ENCODE peak calls at places on chromosomes 12 and 14, in eight cellular contexts. H is neural progenitor cell, U is PC-3, Y is HCT116, X is MM.1S, G is keratinocyte, B is GM23248, Z is SK-N-MC. V is an unnamed sample.

GRCh38 chr12:80559766-80560165 is 115.7 kb downstream of the PTPRQ start:
- DNase-seq in H (no peak), U (no peak), Y (no peak), X (no peak), G (no peak), B (no peak), Z (no peak), V (no peak)

GRCh38 chr12:81811066-81811777 is 52.1 kb upstream of the PPFIA2 start:
- DNase-seq in H (peak; percentile 44), U (no peak), Y (no peak), X (no peak), G (no peak), B (peak; percentile 42), Z (no peak), V (no peak)

GRCh38 chr14:26730929-26731618 is 133.2 kb upstream of the NOVA1 start:
- DNase-seq in H (peak; percentile 67), U (peak; percentile 41), Y (no peak), X (no peak), G (no peak), B (peak; percentile 30), Z (no peak), V (no peak)

GRCh38 chr12:12976366-12976765 is 23.7 kb downstream of the HEBP1 start:
- DNase-seq in H (no peak), U (peak; percentile 90), Y (no peak), X (no peak), G (peak; percentile 35), B (peak; percentile 98), Z (no peak), V (no peak)

GRCh38 chr14:85187521-85187920 is 342.4 kb upstream of the FLRT2 start:
- DNase-seq in H (no peak), U (peak; percentile 37), Y (no peak), X (no peak), G (no peak), B (no peak), Z (no peak), V (no peak)

GRCh38 chr12:52865090-52865944 is 16.5 kb upstream of the KRT78 start:
- DNase-seq in H (peak; percentile 87), U (peak; percentile 87), Y (peak; percentile 79), X (no peak), G (no peak), B (peak; percentile 80), Z (no peak), V (peak; percentile 64)

GRCh38 chr14:62373889-62374394 is 611.7 kb downstream of the SNAPC1 start:
- DNase-seq in H (no peak), U (peak; percentile 42), Y (no peak), X (no peak), G (no peak), B (no peak), Z (no peak), V (no peak)

GRCh38 chr12:128801879-128802391 is 21.8 kb downstream of the SLC15A4 start:
- DNase-seq in H (no peak), U (peak; percentile 70), Y (no peak), X (no peak), G (no peak), B (peak; percentile 54), Z (no peak), V (no peak)

GRCh38 chr12:70002097-70002911 is 177.3 kb downstream of the MYRFL start:
- DNase-seq in H (no peak), U (no peak), Y (no peak), X (no peak), G (no peak), B (no peak), Z (no peak), V (no peak)

GRCh38 chr12:39145175-39145999 is 240.0 kb upstream of the CPNE8 start:
- DNase-seq in H (peak; percentile 35), U (peak; percentile 70), Y (no peak), X (no peak), G (no peak), B (peak; percentile 6), Z (no peak), V (peak; percentile 76)

GRCh38 chr12:113043240-113043639 is 13.3 kb upstream of the DTX1 start:
- DNase-seq in H (no peak), U (no peak), Y (no peak), X (no peak), G (no peak), B (no peak), Z (no peak), V (no peak)

GRCh38 chr12:63150255-63151060 is 543 bp downstream of the AVPR1A start:
- DNase-seq in H (peak; percentile 80), U (no peak), Y (no peak), X (no peak), G (no peak), B (peak; percentile 11), Z (no peak), V (no peak)

GRCh38 chr12:63151898-63152700 is 1.1 kb upstream of the AVPR1A start:
- DNase-seq in H (peak; percentile 88), U (peak; percentile 57), Y (peak; percentile 43), X (peak; percentile 23), G (no peak), B (peak; percentile 62), Z (peak; percentile 12), V (peak; percentile 17)

GRCh38 chr12:63149884-63150254 is 1.1 kb downstream of the AVPR1A start:
- DNase-seq in H (peak; percentile 17), U (no peak), Y (no peak), X (no peak), G (no peak), B (no peak), Z (no peak), V (no peak)

GRCh38 chr12:63154560-63154959 is 3.6 kb upstream of the AVPR1A start:
- DNase-seq in H (no peak), U (no peak), Y (no peak), X (no peak), G (no peak), B (no peak), Z (no peak), V (no peak)

GRCh38 chr12:63151061-63151897 is at the start of gene AVPR1A:
- DNase-seq in H (peak; percentile 61), U (no peak), Y (no peak), X (no peak), G (no peak), B (peak; percentile 19), Z (no peak), V (no peak)
- TF ChIP-seq EZH2 in H (peak; percentile 14), U (peak; percentile 50), Y (no peak), X (no peak), G (peak; percentile 79), B (peak; percentile 82), Z (no peak), V (no peak)

GRCh38 chr14:20613094-20614037 is 22.2 kb upstream of the RNASE12 start:
- DNase-seq in H (peak; percentile 95), U (peak; percentile 99), Y (peak; percentile 97), X (peak; percentile 92), G (peak; percentile 99), B (peak; percentile 99), Z (peak; percentile 99), V (peak; percentile 94)

GRCh38 chr14:20614038-20614840 is 23.1 kb upstream of the RNASE12 start:
- DNase-seq in H (peak; percentile 64), U (peak; percentile 42), Y (no peak), X (no peak), G (no peak), B (peak; percentile 71), Z (no peak), V (no peak)

GRCh38 chr14:20610002-20610765 is 19.0 kb upstream of the RNASE12 start:
- DNase-seq in H (peak; percentile 80), U (peak; percentile 91), Y (no peak), X (peak; percentile 41), G (peak; percentile 70), B (peak; percentile 78), Z (no peak), V (peak; percentile 75)

GRCh38 chr14:20611277-20611676 is 20.1 kb upstream of the RNASE12 start:
- DNase-seq in H (no peak), U (no peak), Y (no peak), X (no peak), G (no peak), B (no peak), Z (no peak), V (no peak)

GRCh38 chr14:20612403-20612802 is 21.2 kb upstream of the RNASE12 start:
- DNase-seq in H (no peak), U (no peak), Y (no peak), X (peak; percentile 21), G (no peak), B (no peak), Z (no peak), V (no peak)
- TF ChIP-seq EZH2 in H (no peak), U (no peak), Y (no peak), X (no peak), G (no peak), B (no peak), Z (no peak), V (no peak)

DNA sequence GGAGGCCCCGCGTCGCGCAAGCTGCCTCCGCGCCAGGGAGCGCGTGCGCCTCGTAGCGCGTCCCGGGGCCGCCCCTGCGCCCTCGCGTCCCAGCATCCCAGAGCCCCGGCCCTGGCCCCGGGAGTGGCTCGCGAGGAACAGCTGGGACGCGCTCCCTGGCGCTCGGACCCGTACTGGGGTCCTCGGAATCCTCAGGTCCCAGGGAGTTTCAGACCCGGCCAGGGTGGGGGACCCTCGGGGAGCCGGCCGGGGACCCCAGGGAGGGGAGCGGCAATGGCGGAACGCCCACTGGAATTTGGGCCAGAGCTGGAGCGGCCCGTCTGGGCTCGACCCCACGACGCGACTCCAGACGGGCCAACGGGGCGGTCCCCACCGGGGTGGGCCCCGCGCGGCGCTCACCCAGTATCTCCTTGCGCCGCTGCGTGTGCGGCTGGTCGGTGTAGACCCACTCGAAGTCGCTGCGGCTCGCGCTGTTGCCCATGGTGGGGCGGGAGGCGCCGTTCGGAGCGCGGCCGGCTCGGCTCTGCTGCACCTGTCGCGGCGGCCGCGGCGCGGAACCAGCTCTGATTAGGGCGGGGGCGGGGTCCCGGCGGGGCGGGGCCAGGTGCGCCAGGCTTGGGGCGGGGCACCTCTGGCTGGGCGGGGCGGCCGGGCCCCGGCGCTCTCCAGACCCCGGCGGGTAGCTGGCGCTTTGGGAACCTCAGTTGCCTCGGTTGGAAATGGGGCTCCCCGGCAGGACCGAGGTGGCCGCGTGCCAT is at the start of gene DEGS2:
- DNase-seq in H (peak; percentile 77), U (peak; percentile 56), Y (no peak), X (peak; percentile 22), G (no peak), B (peak; percentile 37), Z (no peak), V (no peak)
- TF ChIP-seq EZH2 in H (peak; percentile 98), U (no peak), Y (no peak), X (no peak), G (peak; percentile 53), B (no peak), Z (no peak), V (no peak)

DNA sequence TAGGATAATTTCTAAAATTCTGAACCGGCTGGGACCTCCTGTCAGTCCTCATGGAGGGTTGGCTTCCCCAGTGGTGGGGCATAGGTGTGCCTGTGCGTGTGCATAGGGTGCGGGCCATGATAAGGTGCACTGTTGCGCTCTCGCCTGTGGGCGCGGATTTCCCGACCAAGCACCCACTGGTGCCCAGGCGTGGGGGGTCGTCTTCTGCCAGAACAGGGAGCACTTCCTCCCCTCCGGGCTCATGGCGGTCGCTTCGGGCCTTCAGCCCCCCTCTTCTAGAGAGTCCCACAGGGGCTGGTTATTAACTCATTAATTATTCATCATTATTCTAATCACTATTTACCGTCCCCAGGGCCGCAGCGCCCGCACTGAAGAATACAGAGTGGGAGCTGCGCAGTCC is 2.8 kb downstream of the C1QL4 start:
- DNase-seq in H (no peak), U (no peak), Y (no peak), X (no peak), G (no peak), B (no peak), Z (no peak), V (no peak)
- TF ChIP-seq EZH2 in H (no peak), U (no peak), Y (no peak), X (no peak), G (no peak), B (no peak), Z (no peak), V (no peak)

GRCh38 chr14:104801284-104802119 is 601 bp downstream of the ZBTB42 start:
- DNase-seq in H (no peak), U (peak; percentile 8), Y (no peak), X (no peak), G (no peak), B (no peak), Z (no peak), V (no peak)
- TF ChIP-seq EZH2 in H (peak; percentile 92), U (no peak), Y (no peak), X (no peak), G (no peak), B (no peak), Z (no peak), V (no peak)

V was measured in PC-9.